ENCODE peak calls at places on chromosome 9, in four cellular contexts. T, L, W and D are unnamed samples.

GRCh38 chr9:734831-735511 is 106.5 kb upstream of the DMRT1 start:
- DNase-seq in T (no peak), L (no peak), W (no peak), D (no peak)

GRCh38 chr9:95505676-95506437 is 10.9 kb downstream of the PTCH1 start:
- DNase-seq in T (no peak), L (peak; percentile 41), W (no peak), D (peak; percentile 78)

GRCh38 chr9:70291446-70291845 is 32.7 kb downstream of the SMC5 start:
- DNase-seq in T (no peak), L (no peak), W (no peak), D (no peak)

GRCh38 chr9:136741885-136742568 is 713 bp downstream of the LCN10 start:
- DNase-seq in T (no peak), L (no peak), W (peak; percentile 68), D (no peak)

GRCh38 chr9:2418619-2419018 is 203.0 kb upstream of the VLDLR start:
- DNase-seq in T (no peak), L (peak; percentile 34), W (no peak), D (peak; percentile 97)

GRCh38 chr9:129816501-129817435 is 7.2 kb downstream of the TOR1A start:
- DNase-seq in T (peak; percentile 40), L (no peak), W (no peak), D (no peak)

GRCh38 chr9:134360897-134361296 is 34.6 kb downstream of the RXRA start:
- DNase-seq in T (no peak), L (no peak), W (no peak), D (no peak)

GRCh38 chr9:130172161-130172857 is at the start of gene NCS1:
- DNase-seq in T (peak; percentile 65), L (peak; percentile 56), W (no peak), D (peak; percentile 81)

GRCh38 chr9:71719585-71719984 is 48.7 kb downstream of the CEMIP2 start:
- DNase-seq in T (no peak), L (no peak), W (no peak), D (peak; percentile 61)

GRCh38 chr9:119004618-119004990 is 364.6 kb downstream of the BRINP1 start:
- DNase-seq in T (peak; percentile 84), L (no peak), W (no peak), D (no peak)

GRCh38 chr9:128091571-128091970 is 23.5 kb downstream of the SLC25A25 start:
- DNase-seq in T (no peak), L (no peak), W (no peak), D (no peak)

GRCh38 chr9:121991305-121991661 is 101.8 kb downstream of the TTLL11 start:
- DNase-seq in T (no peak), L (no peak), W (no peak), D (no peak)

GRCh38 chr9:131677051-131677444 is 62.8 kb downstream of the RAPGEF1 start:
- DNase-seq in T (no peak), L (no peak), W (no peak), D (no peak)

GRCh38 chr9:137370865-137371520 is 52.0 kb downstream of the EXD3 start:
- DNase-seq in T (no peak), L (no peak), W (peak; percentile 38), D (no peak)

GRCh38 chr9:10479172-10479571 is 133.6 kb downstream of the PTPRD start:
- DNase-seq in T (no peak), L (no peak), W (no peak), D (no peak)

GRCh38 chr9:6567140-6567591 is 78.4 kb downstream of the GLDC start:
- DNase-seq in T (no peak), L (no peak), W (no peak), D (no peak)

GRCh38 chr9:122816163-122816867 is 12.1 kb downstream of the PDCL start:
- DNase-seq in T (peak; percentile 35), L (no peak), W (no peak), D (no peak)

GRCh38 chr9:117757566-117757965 is 53.4 kb downstream of the TLR4 start:
- DNase-seq in T (no peak), L (no peak), W (no peak), D (no peak)

GRCh38 chr9:38394419-38394818 is 1.9 kb downstream of the ALDH1B1 start:
- DNase-seq in T (no peak), L (no peak), W (no peak), D (no peak)

GRCh38 chr9:123091459-123091858 is 58.0 kb downstream of the GPR21 start:
- DNase-seq in T (no peak), L (no peak), W (no peak), D (no peak)

GRCh38 chr9:17906204-17906840 is 327.5 kb downstream of the SH3GL2 start:
- DNase-seq in T (no peak), L (no peak), W (no peak), D (peak; percentile 8)